ENCODE peak calls at places on chromosomes 11 and 22, in six cellular contexts. V is sigmoid colon, D is kidney, I is GM23248, L is Caco-2, E is tibial nerve. O is an unnamed sample.

GRCh38 chr11:132719684-132720083 is 812.6 kb downstream of the OPCML start:
- DNase-seq in L (no peak), D (no peak), I (peak; percentile 10), V (no peak), E (no peak), O (no peak)

GRCh38 chr11:60706931-60707330 is 7.5 kb downstream of the MS4A8 start:
- DNase-seq in D (no peak), I (no peak), L (no peak), V (no peak), E (no peak), O (no peak)

GRCh38 chr11:134999490-135000066 is 587.5 kb upstream of the B3GAT1 start:
- DNase-seq in L (no peak), V (no peak), E (no peak), D (no peak), I (no peak), O (no peak)

GRCh38 chr11:130213979-130214281 is 54.3 kb downstream of the ST14 start:
- DNase-seq in I (no peak), D (peak; percentile 43), L (no peak), V (no peak), E (no peak), O (no peak)

GRCh38 chr22:43012390-43012789 is 2.6 kb downstream of the PACSIN2 start:
- DNase-seq in E (no peak), D (no peak), L (no peak), I (no peak), V (no peak), O (no peak)

GRCh38 chr11:27963370-27963769 is 144.6 kb downstream of the KIF18A start:
- DNase-seq in V (no peak), E (no peak), D (no peak), I (no peak), L (no peak), O (no peak)

GRCh38 chr11:19345848-19346681 is 105.3 kb upstream of the E2F8 start:
- DNase-seq in I (peak; percentile 52), E (no peak), V (no peak), D (peak; percentile 80), L (peak; percentile 46), O (no peak)

GRCh38 chr11:111652184-111652583 is 49.9 kb downstream of the SIK2 start:
- DNase-seq in D (no peak), L (no peak), V (no peak), E (no peak), I (no peak), O (no peak)

GRCh38 chr11:121889168-121889567 is 226.8 kb downstream of the BLID start:
- DNase-seq in V (no peak), D (no peak), L (no peak), E (no peak), I (peak; percentile 72), O (no peak)

GRCh38 chr11:130145328-130145812 is 14.2 kb upstream of the ST14 start:
- DNase-seq in E (no peak), D (no peak), I (no peak), V (no peak), L (no peak), O (no peak)

GRCh38 chr22:19942071-19942885 is 660 bp upstream of the TXNRD2 start:
- DNase-seq in V (peak; percentile 73), L (peak; percentile 30), I (peak; percentile 82), E (peak; percentile 66), D (peak; percentile 74), O (no peak)

GRCh38 chr11:72840780-72841179 is 26.6 kb downstream of the ATG16L2 start:
- DNase-seq in L (no peak), I (peak; percentile 91), E (no peak), D (no peak), V (no peak), O (no peak)

GRCh38 chr11:3152471-3153110 is 12.5 kb downstream of the OSBPL5 start:
- DNase-seq in E (no peak), I (peak; percentile 66), V (no peak), L (no peak), D (peak; percentile 52), O (no peak)

GRCh38 chr11:128389461-128389976 is 197.8 kb downstream of the ETS1 start:
- DNase-seq in E (no peak), I (no peak), L (no peak), D (peak; percentile 61), V (no peak), O (no peak)

GRCh38 chr11:86942212-86942611 is 13.0 kb downstream of the FZD4 start:
- DNase-seq in E (no peak), I (peak; percentile 36), V (no peak), L (peak; percentile 24), D (no peak), O (no peak)

GRCh38 chr11:1260620-1261019 is 37.8 kb downstream of the MUC5B start:
- DNase-seq in V (no peak), I (no peak), E (no peak), D (peak; percentile 72), L (no peak), O (no peak)

GRCh38 chr11:62238151-62238550 is 3.9 kb upstream of the SCGB1D2 start:
- DNase-seq in E (no peak), I (no peak), D (no peak), V (no peak), L (no peak), O (no peak)

GRCh38 chr11:120122921-120123683 is 14.8 kb downstream of the TRIM29 start:
- DNase-seq in D (no peak), E (no peak), V (no peak), I (no peak), L (no peak), O (no peak)

GRCh38 chr22:49532831-49533802 is 294.6 kb downstream of the BRD1 start:
- DNase-seq in E (no peak), D (peak; percentile 45), I (no peak), V (peak; percentile 44), L (no peak), O (no peak)

GRCh38 chr22:25829237-25829636 is 87.2 kb downstream of the MYO18B start:
- DNase-seq in V (no peak), I (no peak), L (no peak), D (no peak), E (no peak), O (no peak)

GRCh38 chr11:95684170-95684569 is 105.4 kb downstream of the FAM76B start:
- DNase-seq in E (no peak), L (no peak), I (no peak), V (no peak), D (no peak), O (no peak)

GRCh38 chr11:97656356-97656755 is 1266.5 kb downstream of the JRKL start:
- DNase-seq in E (no peak), L (no peak), I (no peak), D (no peak), V (no peak), O (no peak)

DNA sequence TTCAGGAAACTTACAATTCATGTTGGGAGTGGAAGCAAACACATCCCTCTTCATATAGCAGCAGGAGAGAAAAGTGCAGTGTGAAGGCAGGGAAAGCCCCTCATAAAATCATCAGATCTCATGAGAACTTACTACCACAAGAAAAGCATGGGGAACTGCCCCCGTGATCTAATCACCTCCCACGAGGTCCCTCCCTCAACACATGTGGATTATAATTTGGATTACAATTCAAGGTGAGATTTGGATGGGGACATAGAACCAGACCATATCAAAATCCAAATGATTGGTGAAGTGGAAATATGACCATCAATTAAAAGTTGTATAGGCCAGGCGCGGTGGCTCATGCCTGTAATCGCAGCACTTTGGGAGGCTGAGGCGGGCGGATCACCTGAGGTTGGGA is 1268.0 kb downstream of the JRKL start:
- DNase-seq in D (no peak), V (no peak), I (no peak), E (no peak), L (no peak), O (no peak)
- H3K9me3 ChIP-seq in D (no peaks in the 10 kb centered on the region), V (no peaks in the 10 kb centered on the region), I (no peaks in the 10 kb centered on the region), E (no peaks in the 10 kb centered on the region), L (peaks cover 5% of the 10 kb centered on the region), O (no peaks in the 10 kb centered on the region)

GRCh38 chr11:125553357-125553756 is 15.9 kb upstream of the EI24 start:
- DNase-seq in L (peak; percentile 39), E (no peak), D (no peak), V (no peak), I (no peak), O (no peak)
- H3K9me3 ChIP-seq in L (peaks cover 49% of the 10 kb centered on the region), E (no peaks in the 10 kb centered on the region), D (peaks cover 3% of the 10 kb centered on the region), V (peaks cover 8% of the 10 kb centered on the region), I (no peaks in the 10 kb centered on the region), O (peaks cover 15% of the 10 kb centered on the region)

DNA sequence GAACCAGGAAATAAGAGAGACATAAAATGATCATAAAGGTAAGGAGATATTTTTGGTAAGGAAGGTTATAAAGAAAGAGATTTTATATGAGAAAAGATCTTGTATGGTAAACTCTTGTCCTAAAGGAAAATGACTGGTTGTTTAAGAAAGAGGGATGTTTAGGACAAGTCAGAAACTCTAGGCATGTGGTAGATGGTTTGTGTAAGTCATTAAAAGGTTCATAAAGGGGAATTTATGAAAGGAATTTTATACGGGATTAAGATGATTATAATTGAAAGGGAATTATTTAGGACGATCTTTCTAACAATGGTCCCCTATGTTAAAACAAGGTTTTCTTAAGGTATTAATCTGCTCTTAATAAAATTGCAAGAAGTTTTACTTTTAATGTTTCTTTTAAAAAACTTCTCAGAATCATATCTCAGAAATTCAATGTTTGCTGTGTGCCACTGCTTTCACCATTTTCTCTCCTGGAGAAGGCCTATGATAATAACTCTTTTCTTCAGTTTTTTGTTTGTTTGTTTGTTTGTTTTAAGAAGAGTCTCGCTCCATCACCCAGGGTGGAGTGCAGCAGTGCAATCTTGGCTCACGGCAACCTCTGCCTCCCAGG is 13.8 kb upstream of the FBLN1 start:
- DNase-seq in I (no peak), E (no peak), D (no peak), L (no peak), V (no peak), O (no peak)
- H3K9me3 ChIP-seq in I (no peaks in the 10 kb centered on the region), E (no peaks in the 10 kb centered on the region), D (no peaks in the 10 kb centered on the region), L (peaks cover 32% of the 10 kb centered on the region), V (no peaks in the 10 kb centered on the region), O (no peaks in the 10 kb centered on the region)

GRCh38 chr22:38704568-38705234 is 1.0 kb upstream of the GTPBP1 start:
- DNase-seq in I (peak; percentile 19), V (no peak), E (no peak), D (no peak), L (no peak), O (no peak)
- H3K9me3 ChIP-seq in I (no peaks in the 10 kb centered on the region), V (no peaks in the 10 kb centered on the region), E (no peaks in the 10 kb centered on the region), D (no peaks in the 10 kb centered on the region), L (no peaks in the 10 kb centered on the region), O (no peaks in the 10 kb centered on the region)

O was measured in T-helper 17 cell.